ENCODE peak calls at places on chromosomes 4 and X, in nine cellular contexts. P is CD4-positive, alpha-beta memory T cell; A is heart right ventricle; Y is GM23248; B is GM23338; G is sigmoid colon; K is IMR-90; X is psoas muscle; T is left lung. I is an unnamed sample. For H3K4me1, the result is how much of the 10 kb centered on the place peaks cover.

GRCh38 chr4:143046454-143046853 is 138.3 kb upstream of the USP38 start:
- DNase-seq in P (no peak), A (no peak), Y (peak), B (no peak), G (no peak), K (no peak), X (no peak), T (no peak), I (no peak)

GRCh38 chr4:16969696-16970135 is 71.3 kb upstream of the LDB2 start:
- DNase-seq in P (no peak), A (no peak), Y (peak), B (no peak), G (peak), K (peak), X (peak), T (no peak), I (peak)

GRCh38 chrX:115333446-115333845 is 43.9 kb downstream of the LUZP4 start:
- DNase-seq in P (no peak), A (no peak), Y (no peak), B (no peak), G (no peak), K (peak), X (no peak), T (no peak), I (no peak)

GRCh38 chrX:110966839-110967238 is 129.2 kb upstream of the PAK3 start:
- DNase-seq in P (no peak), A (no peak), Y (peak), B (no peak), G (no peak), K (no peak), X (no peak), T (no peak), I (no peak)

GRCh38 chr4:113368056-113368455 is 318.6 kb downstream of the ANK2 start:
- DNase-seq in P (no peak), A (no peak), Y (peak), B (no peak), G (no peak), K (peak), X (no peak), T (no peak), I (no peak)

GRCh38 chr4:26410385-26411293 is 79.6 kb downstream of the CCKAR start:
- DNase-seq in P (no peak), A (peak), Y (peak), B (peak), G (no peak), K (peak), X (no peak), T (no peak), I (no peak)

GRCh38 chr4:138062929-138063328 is 179.2 kb downstream of the SLC7A11 start:
- DNase-seq in P (no peak), A (no peak), Y (peak), B (peak), G (no peak), K (peak), X (no peak), T (no peak), I (no peak)

GRCh38 chr4:141657550-141657949 is 21.2 kb downstream of the IL15 start:
- DNase-seq in P (no peak), A (no peak), Y (no peak), B (no peak), G (no peak), K (no peak), X (no peak), T (no peak), I (no peak)

GRCh38 chr4:122044496-122044895 is 92.6 kb upstream of the TRPC3 start:
- DNase-seq in P (no peak), A (no peak), Y (no peak), B (no peak), G (no peak), K (peak), X (no peak), T (no peak), I (no peak)

GRCh38 chr4:138053601-138054322 is 188.4 kb downstream of the SLC7A11 start:
- DNase-seq in P (no peak), A (no peak), Y (peak), B (no peak), G (no peak), K (peak), X (no peak), T (no peak), I (no peak)

GRCh38 chr4:86961605-86962295 is 26.9 kb downstream of the AFF1 start:
- DNase-seq in P (no peak), A (no peak), Y (peak), B (no peak), G (no peak), K (peak), X (no peak), T (no peak), I (no peak)

GRCh38 chrX:119809185-119809666 is 17.8 kb upstream of the RPL39 start:
- DNase-seq in P (no peak), A (no peak), Y (peak), B (no peak), G (no peak), K (peak), X (no peak), T (no peak), I (no peak)

GRCh38 chrX:111511477-111511876 is at the start of gene SERTM2:
- DNase-seq in P (no peak), A (no peak), Y (no peak), B (peak), G (no peak), K (peak), X (no peak), T (no peak), I (no peak)

GRCh38 chr4:53702334-53703266 is 111.3 kb upstream of the LNX1 start:
- DNase-seq in P (no peak), A (peak), Y (peak), B (peak), G (peak), K (peak), X (peak), T (peak), I (no peak)

GRCh38 chr4:138405934-138406567 is 163.9 kb upstream of the SLC7A11 start:
- DNase-seq in P (no peak), A (no peak), Y (peak), B (no peak), G (no peak), K (peak), X (no peak), T (no peak), I (no peak)

GRCh38 chrX:17635231-17635630 is 102.1 kb upstream of the SCML1 start:
- DNase-seq in P (no peak), A (no peak), Y (no peak), B (peak), G (no peak), K (peak), X (no peak), T (no peak), I (no peak)

GRCh38 chr4:180164799-180165198 is 2078.4 kb upstream of the TENM3 start:
- DNase-seq in P (no peak), A (no peak), Y (no peak), B (no peak), G (no peak), K (peak), X (no peak), T (no peak), I (no peak)

GRCh38 chr4:94349193-94349592 is 6.6 kb upstream of the HPGDS start:
- DNase-seq in P (no peak), A (no peak), Y (peak), B (no peak), G (no peak), K (peak), X (no peak), T (no peak), I (no peak)

GRCh38 chrX:3713225-3713936 is at the start of gene PRKX:
- DNase-seq in P (peak), A (peak), Y (peak), B (peak), G (peak), K (peak), X (peak), T (peak), I (peak)

GRCh38 chrX:87805829-87806490 is 288.4 kb downstream of the KLHL4 start:
- DNase-seq in P (no peak), A (peak), Y (no peak), B (peak), G (no peak), K (no peak), X (no peak), T (no peak), I (no peak)

GRCh38 chr4:168167714-168168284 is 75.5 kb downstream of the ANXA10 start:
- DNase-seq in P (no peak), A (no peak), Y (no peak), B (no peak), G (no peak), K (peak), X (no peak), T (no peak), I (no peak)

GRCh38 chr4:125938541-125938940 is 623.8 kb downstream of the FAT4 start:
- DNase-seq in P (no peak), A (no peak), Y (peak), B (no peak), G (no peak), K (no peak), X (no peak), T (no peak), I (no peak)

GRCh38 chr4:102534845-102535244 is 33.7 kb downstream of the NFKB1 start:
- DNase-seq in P (no peak), A (no peak), Y (no peak), B (no peak), G (no peak), K (no peak), X (no peak), T (no peak), I (no peak)

GRCh38 chr4:5973486-5974220 is 44.6 kb downstream of the C4orf50 start:
- DNase-seq in P (no peak), A (no peak), Y (no peak), B (no peak), G (peak), K (no peak), X (no peak), T (no peak), I (no peak)

GRCh38 chr4:152968806-152969394 is 32.8 kb downstream of the FHDC1 start:
- DNase-seq in P (no peak), A (no peak), Y (peak), B (no peak), G (no peak), K (peak), X (no peak), T (no peak), I (no peak)

GRCh38 chrX:66012094-66012534 is 27.8 kb downstream of the VSIG4 start:
- DNase-seq in P (no peak), A (no peak), Y (no peak), B (no peak), G (no peak), K (no peak), X (no peak), T (no peak), I (no peak)
- H3K4me1 ChIP-seq in P (half or more), A (under half), Y (under half), B (under half), G (under half), K (under half), X (under half), T (under half), I (under half)

GRCh38 chrX:30941898-30942297 is 52.8 kb upstream of the TAB3 start:
- DNase-seq in P (no peak), A (no peak), Y (no peak), B (no peak), G (no peak), K (no peak), X (no peak), T (no peak), I (no peak)
- H3K4me1 ChIP-seq in P (under half), A (under half), Y (under half), B (under half), G (under half), K (under half), X (under half), T (under half), I (under half)

DNA sequence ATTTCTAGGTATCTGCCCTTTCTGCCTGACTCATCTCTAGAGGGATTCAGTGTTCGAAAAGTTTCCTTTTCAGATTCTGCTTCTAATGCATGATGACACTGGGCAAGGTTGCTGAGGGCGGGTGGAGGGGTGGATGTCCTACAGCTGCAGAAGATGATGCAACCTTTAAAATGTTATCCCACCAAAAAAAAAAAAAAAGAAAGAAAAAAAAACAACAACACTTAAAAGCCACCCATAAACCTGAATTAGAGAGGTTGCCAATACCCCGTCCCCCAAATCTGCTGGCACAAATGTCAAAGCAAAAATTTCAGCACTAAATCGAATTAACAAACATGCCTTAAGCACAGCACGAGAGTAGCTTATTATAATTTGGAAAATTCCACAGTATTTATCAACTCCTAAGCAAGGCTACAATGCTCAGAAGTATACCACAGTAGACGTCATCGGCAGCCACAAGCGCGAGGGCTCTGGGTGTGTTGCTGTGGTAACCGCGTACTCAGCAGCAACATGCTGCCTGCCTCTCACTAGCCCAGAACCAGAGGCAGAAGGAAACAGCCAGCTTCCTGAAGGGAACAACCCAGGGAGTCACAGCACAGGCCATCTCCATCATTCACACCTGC is 167.5 kb upstream of the MAP3K15 start:
- DNase-seq in P (peak), A (peak), Y (peak), B (peak), G (peak), K (peak), X (peak), T (peak), I (no peak)
- H3K4me1 ChIP-seq in P (half or more), A (under half), Y (under half), B (under half), G (under half), K (under half), X (under half), T (under half), I (under half)

DNA sequence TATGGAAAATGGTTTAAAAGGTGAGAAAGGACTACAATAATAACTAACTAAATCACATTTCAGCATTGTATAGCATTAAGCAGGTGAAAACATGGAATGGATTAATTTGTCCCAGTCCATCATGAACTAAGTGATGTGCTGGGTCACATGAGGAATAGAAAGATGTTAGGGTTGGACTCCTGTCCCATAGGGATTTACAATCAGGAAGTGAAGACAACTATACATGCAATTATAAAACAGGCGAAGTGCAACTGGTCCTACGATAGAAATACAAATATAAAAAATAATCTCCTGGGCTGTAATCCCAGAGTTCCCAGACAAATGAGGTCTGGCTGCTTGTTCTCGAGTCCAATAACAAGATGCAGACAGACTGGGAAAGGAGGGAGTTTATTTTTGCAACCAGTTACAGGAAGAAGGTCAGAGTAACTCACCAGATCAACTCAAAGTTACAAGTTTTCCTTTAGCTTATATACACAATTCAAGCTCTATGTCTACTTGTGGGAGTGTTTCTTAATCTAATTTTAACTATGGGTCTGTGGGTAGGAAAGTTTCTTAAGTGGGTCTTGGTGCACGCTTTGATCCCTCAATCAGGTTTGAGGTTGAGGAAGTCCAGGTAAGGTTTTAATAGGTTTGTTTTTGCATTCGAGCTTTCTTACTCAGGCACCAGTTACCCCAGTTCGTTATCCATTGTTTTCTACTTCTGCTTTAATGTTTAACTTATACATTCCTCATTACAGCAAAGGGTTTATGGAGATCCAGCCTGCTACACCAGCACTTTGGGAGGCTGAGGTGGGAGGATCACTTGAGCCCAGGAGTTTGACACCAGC is 50.1 kb downstream of the IGFBP7 start:
- DNase-seq in P (no peak), A (no peak), Y (no peak), B (no peak), G (no peak), K (peak), X (no peak), T (no peak), I (no peak)
- H3K4me1 ChIP-seq in P (under half), A (half or more), Y (under half), B (under half), G (half or more), K (under half), X (under half), T (under half), I (under half)

DNA sequence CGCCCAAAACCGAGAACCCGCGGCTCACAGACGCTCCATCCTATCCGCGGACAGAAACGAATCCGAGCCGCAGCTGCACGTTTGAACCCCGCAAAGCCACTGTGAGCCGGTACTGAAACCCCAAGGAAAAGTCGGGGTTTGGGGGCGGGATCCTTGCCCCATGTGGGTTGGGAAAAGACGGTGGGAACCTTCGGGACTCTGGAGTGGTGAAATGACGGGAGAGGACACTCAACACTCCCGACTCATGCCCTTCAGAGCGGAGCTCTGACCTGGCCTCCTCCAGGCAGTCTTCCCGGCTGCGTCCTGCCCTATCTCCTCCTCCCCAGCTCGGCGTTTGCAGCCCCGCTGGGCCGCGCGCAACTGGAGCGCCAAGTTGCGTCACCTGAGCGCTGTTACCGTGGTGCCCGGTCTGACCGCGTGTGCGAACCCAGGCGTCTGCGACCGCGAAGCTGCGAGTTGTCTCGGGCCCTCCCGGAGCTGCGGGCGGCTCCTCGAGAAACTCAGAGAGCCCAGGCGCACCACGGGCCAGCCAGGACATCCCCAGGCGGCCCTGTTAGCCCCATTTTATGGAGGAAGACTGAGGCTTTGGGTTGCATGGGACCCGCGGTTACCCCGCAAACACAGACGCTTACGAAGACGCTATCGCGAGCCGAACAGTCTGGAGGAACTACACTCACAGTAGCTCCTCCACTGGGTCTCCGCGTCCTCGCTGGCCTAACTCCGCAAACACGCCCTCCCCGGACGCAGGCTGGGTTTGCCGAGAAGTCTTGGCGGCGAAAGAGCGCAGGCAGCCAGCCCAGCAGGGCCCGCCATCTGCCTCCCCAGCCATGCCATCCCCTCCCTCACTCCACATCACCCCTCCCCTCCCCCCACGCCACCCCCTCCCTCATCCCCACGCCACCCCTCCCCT is 20.3 kb upstream of the HMX1 start:
- DNase-seq in P (peak), A (no peak), Y (no peak), B (peak), G (no peak), K (no peak), X (no peak), T (no peak), I (no peak)
- H3K4me1 ChIP-seq in P (under half), A (under half), Y (under half), B (under half), G (under half), K (under half), X (under half), T (under half), I (under half)

GRCh38 chrX:11976663-11977062 is 161.6 kb upstream of the FRMPD4 start:
- DNase-seq in P (no peak), A (no peak), Y (no peak), B (no peak), G (no peak), K (no peak), X (no peak), T (no peak), I (no peak)
- H3K4me1 ChIP-seq in P (under half), A (under half), Y (under half), B (under half), G (under half), K (under half), X (under half), T (under half), I (under half)

DNA sequence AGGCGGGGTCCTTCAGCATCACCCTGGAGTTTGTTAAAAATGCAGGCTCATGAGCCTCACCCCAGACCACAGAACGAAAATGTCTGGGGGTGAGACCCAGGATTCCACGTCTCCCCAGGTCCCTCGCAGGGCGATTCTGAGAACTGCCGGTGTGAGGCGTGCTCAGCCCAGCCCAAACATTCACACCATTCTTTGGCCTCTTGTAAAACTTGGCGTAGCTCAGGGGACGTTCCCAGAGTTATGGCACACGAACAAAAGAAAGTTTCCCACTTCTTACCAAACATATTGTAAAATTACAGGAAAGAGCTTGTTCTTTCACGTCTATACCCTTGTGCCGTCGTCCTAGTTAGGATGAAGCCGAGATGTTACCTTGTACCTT is 12.9 kb downstream of the CD99 start:
- DNase-seq in P (no peak), A (peak), Y (peak), B (peak), G (no peak), K (no peak), X (peak), T (no peak), I (no peak)
- H3K4me1 ChIP-seq in P (half or more), A (half or more), Y (half or more), B (under half), G (half or more), K (under half), X (half or more), T (under half), I (half or more)

DNA sequence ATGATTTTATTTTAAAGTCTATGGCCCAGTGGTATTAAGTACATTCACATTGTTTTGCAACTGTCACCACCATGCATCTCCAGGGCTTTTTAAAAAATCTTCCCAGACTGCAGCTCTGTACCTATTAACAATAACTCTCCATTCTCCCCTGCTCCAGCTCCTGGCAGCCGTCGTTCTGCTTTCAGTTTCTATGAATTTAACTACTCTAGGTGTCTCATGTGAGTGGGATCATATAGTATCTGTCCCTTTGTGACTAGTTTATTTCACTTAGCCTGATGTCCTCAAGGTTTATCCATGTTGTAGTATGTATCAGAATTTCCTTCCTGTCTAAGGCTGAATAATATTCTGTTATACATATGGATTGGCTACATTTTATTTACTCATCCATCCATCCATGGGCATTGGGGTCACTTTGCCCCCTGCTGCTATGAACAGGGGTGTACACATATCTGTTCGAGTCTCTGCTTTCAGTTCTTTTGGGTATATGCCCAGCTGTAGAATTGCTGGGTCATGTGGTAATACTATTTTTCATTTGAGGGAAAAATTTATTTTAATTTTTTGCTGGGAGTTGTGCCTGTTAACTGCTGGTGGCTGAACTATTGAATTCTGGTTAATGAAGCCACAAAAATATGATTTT is 131.3 kb downstream of the ARHGAP10 start:
- DNase-seq in P (no peak), A (no peak), Y (no peak), B (no peak), G (no peak), K (no peak), X (no peak), T (no peak), I (no peak)
- H3K4me1 ChIP-seq in P (under half), A (half or more), Y (under half), B (under half), G (half or more), K (under half), X (under half), T (under half), I (half or more)

I was measured in esophagus squamous epithelium.